ENCODE peak calls at places on chromosomes 11 and 22, in five cellular contexts. U, F, J, I and M are unnamed samples.

GRCh38 chr11:8757047-8757446 is 74.5 kb downstream of the RPL27A start:
- DNase-seq in U (no peak), F (no peak), J (no peak), I (no peak), M (no peak)

GRCh38 chr11:64232182-64233018 is 2.0 kb upstream of the VEGFB start:
- DNase-seq in U (no peak), F (no peak), J (no peak), I (no peak), M (no peak)

GRCh38 chr11:35740061-35740824 is 77.7 kb downstream of the TRIM44 start:
- DNase-seq in U (no peak), F (no peak), J (peak), I (no peak), M (no peak)

GRCh38 chr22:47295982-47296381 is 533.5 kb downstream of the TBC1D22A start:
- DNase-seq in U (no peak), F (no peak), J (no peak), I (no peak), M (no peak)

GRCh38 chr11:65944191-65944590 is 1.1 kb upstream of the TSGA10IP start:
- DNase-seq in U (no peak), F (no peak), J (no peak), I (no peak), M (no peak)

GRCh38 chr11:69173925-69174591 is 18.3 kb downstream of the SMIM38 start:
- DNase-seq in U (peak), F (peak), J (no peak), I (no peak), M (no peak)

GRCh38 chr11:68969386-68969785 is 11.4 kb downstream of the MRGPRD start:
- DNase-seq in U (no peak), F (no peak), J (no peak), I (no peak), M (no peak)

GRCh38 chr11:72741429-72741833 is 10.8 kb downstream of the ARAP1 start:
- DNase-seq in U (no peak), F (no peak), J (peak), I (no peak), M (no peak)

GRCh38 chr22:44023404-44024287 is 456 bp upstream of the PARVB start:
- DNase-seq in U (no peak), F (peak), J (no peak), I (no peak), M (no peak)

GRCh38 chr22:23315341-23315917 is 135.1 kb downstream of the BCR start:
- DNase-seq in U (peak), F (peak), J (peak), I (peak), M (no peak)

GRCh38 chr11:26947379-26947844 is 46.5 kb upstream of the FIBIN start:
- DNase-seq in U (peak), F (peak), J (peak), I (no peak), M (peak)

GRCh38 chr11:60085909-60086308 is 2.6 kb upstream of the MS4A2 start:
- DNase-seq in U (no peak), F (no peak), J (no peak), I (no peak), M (no peak)

GRCh38 chr22:35862697-35863096 is 145.0 kb downstream of the APOL5 start:
- DNase-seq in U (no peak), F (no peak), J (no peak), I (no peak), M (no peak)

GRCh38 chr11:95461348-95461747 is 230.3 kb upstream of the SESN3 start:
- DNase-seq in U (no peak), F (no peak), J (no peak), I (no peak), M (no peak)

GRCh38 chr11:64998690-64999431 is 2.1 kb upstream of the BATF2 start:
- DNase-seq in U (no peak), F (no peak), J (no peak), I (no peak), M (no peak)

GRCh38 chr22:17753401-17753989 is 20.8 kb downstream of the BID start:
- DNase-seq in U (no peak), F (no peak), J (peak), I (no peak), M (no peak)

GRCh38 chr11:44760917-44761545 is 34.3 kb downstream of the TSPAN18 start:
- DNase-seq in U (peak), F (peak), J (peak), I (no peak), M (no peak)

GRCh38 chr22:19890502-19891349 is 36.1 kb upstream of the GNB1L start:
- DNase-seq in U (no peak), F (no peak), J (no peak), I (no peak), M (no peak)

GRCh38 chr11:22477312-22477711 is 139.1 kb downstream of the SLC17A6 start:
- DNase-seq in U (no peak), F (peak), J (no peak), I (no peak), M (no peak)

GRCh38 chr11:2777871-2778629 is 78.3 kb upstream of the KCNQ1OT1 start:
- DNase-seq in U (no peak), F (no peak), J (no peak), I (peak), M (no peak)

GRCh38 chr11:76752321-76753175 is 30.6 kb upstream of the TSKU start:
- DNase-seq in U (peak), F (peak), J (peak), I (no peak), M (no peak)